ENCODE peak calls at places on chromosomes 16 and 17, in nine cellular contexts. Z is trophoblast cell; A is neural progenitor cell; E is cardiac muscle cell; B is heart left ventricle; K is uterus; M is ascending aorta; C is upper lobe of left lung; S is CD4-positive, CD25-positive, alpha-beta regulatory T cell. J is an unnamed sample.

GRCh38 chr16:85385463-85386331 is 227.4 kb upstream of the GSE1 start:
- DNase-seq in Z (no peak), A (no peak), E (no peak), B (peak), K (peak), M (no peak), C (peak), S (no peak), J (no peak)

GRCh38 chr17:38751144-38751802 is 1.3 kb upstream of the PSMB3 start:
- DNase-seq in Z (no peak), A (peak), E (peak), B (no peak), K (no peak), M (no peak), C (no peak), S (no peak), J (no peak)

GRCh38 chr16:30053376-30054015 is 12.1 kb upstream of the ALDOA start:
- DNase-seq in Z (peak), A (no peak), E (peak), B (no peak), K (no peak), M (no peak), C (no peak), S (no peak), J (no peak)

GRCh38 chr17:68592667-68593330 is 8.4 kb downstream of the FAM20A start:
- DNase-seq in Z (no peak), A (no peak), E (no peak), B (no peak), K (peak), M (no peak), C (no peak), S (no peak), J (no peak)

GRCh38 chr16:85570735-85571562 is 42.2 kb upstream of the GSE1 start:
- DNase-seq in Z (no peak), A (no peak), E (no peak), B (no peak), K (no peak), M (no peak), C (peak), S (no peak), J (peak)

GRCh38 chr16:49345829-49346228 is 27.8 kb upstream of the C16orf78 start:
- DNase-seq in Z (no peak), A (peak), E (peak), B (no peak), K (no peak), M (no peak), C (no peak), S (no peak), J (no peak)

GRCh38 chr17:40448639-40449261 is 5.5 kb downstream of the IGFBP4 start:
- DNase-seq in Z (no peak), A (no peak), E (no peak), B (no peak), K (no peak), M (no peak), C (no peak), S (no peak), J (no peak)

GRCh38 chr17:38454528-38454927 is 26.3 kb downstream of the ARHGAP23 start:
- DNase-seq in Z (peak), A (no peak), E (peak), B (peak), K (peak), M (peak), C (no peak), S (no peak), J (no peak)

GRCh38 chr17:72111374-72111773 is 9.4 kb upstream of the SOX9 start:
- DNase-seq in Z (no peak), A (peak), E (no peak), B (no peak), K (no peak), M (no peak), C (no peak), S (no peak), J (no peak)

GRCh38 chr16:84823926-84824325 is 4.1 kb downstream of the CRISPLD2 start:
- DNase-seq in Z (no peak), A (no peak), E (no peak), B (no peak), K (no peak), M (no peak), C (no peak), S (no peak), J (no peak)

GRCh38 chr17:46851029-46851741 is at the start of gene WNT9B:
- DNase-seq in Z (no peak), A (peak), E (no peak), B (no peak), K (no peak), M (no peak), C (peak), S (no peak), J (no peak)
- H3K4me3 ChIP-seq in Z (peak), A (peak), E (peak), B (peak), K (peak), M (peak), C (peak), S (no peak), J (peak)

GRCh38 chr17:14308636-14308964 is 7.7 kb downstream of the HS3ST3B1 start:
- DNase-seq in Z (no peak), A (no peak), E (peak), B (no peak), K (no peak), M (no peak), C (no peak), S (no peak), J (no peak)
- H3K27ac ChIP-seq in Z (no peak), A (no peak), E (no peak), B (no peak), K (no peak), M (no peak), C (peak), S (peak), J (peak)

GRCh38 chr17:41914358-41914766 is 4.4 kb downstream of the ACLY start:
- DNase-seq in Z (no peak), A (peak), E (peak), B (no peak), K (no peak), M (no peak), C (no peak), S (no peak), J (no peak)

GRCh38 chr17:41915566-41915965 is 3.2 kb downstream of the ACLY start:
- DNase-seq in Z (peak), A (no peak), E (no peak), B (no peak), K (no peak), M (no peak), C (no peak), S (no peak), J (no peak)

GRCh38 chr17:41913798-41914197 is 5.0 kb downstream of the ACLY start:
- DNase-seq in Z (no peak), A (no peak), E (no peak), B (no peak), K (no peak), M (no peak), C (no peak), S (no peak), J (no peak)

GRCh38 chr17:41912925-41913324 is 5.8 kb downstream of the ACLY start:
- DNase-seq in Z (no peak), A (no peak), E (no peak), B (no peak), K (no peak), M (no peak), C (no peak), S (no peak), J (no peak)

GRCh38 chr17:41915020-41915419 is 3.7 kb downstream of the ACLY start:
- DNase-seq in Z (no peak), A (no peak), E (no peak), B (no peak), K (no peak), M (no peak), C (no peak), S (no peak), J (no peak)
- H3K4me3 ChIP-seq in Z (no peak), A (peak), E (no peak), B (no peak), K (no peak), M (no peak), C (no peak), S (no peak), J (no peak)

GRCh38 chr17:795276-795675 is 13.1 kb downstream of the MRM3 start:
- DNase-seq in Z (no peak), A (no peak), E (no peak), B (peak), K (no peak), M (no peak), C (peak), S (no peak), J (no peak)
- H3K27ac ChIP-seq in Z (no peak), A (no peak), E (no peak), B (peak), K (peak), M (peak), C (peak), S (no peak), J (no peak)

GRCh38 chr16:27399969-27400368 is 2.0 kb upstream of the IL21R start:
- DNase-seq in Z (no peak), A (no peak), E (no peak), B (no peak), K (no peak), M (no peak), C (no peak), S (no peak), J (no peak)

GRCh38 chr16:27402569-27402963 is 592 bp downstream of the IL21R start:
- DNase-seq in Z (no peak), A (no peak), E (no peak), B (no peak), K (no peak), M (no peak), C (no peak), S (no peak), J (no peak)

GRCh38 chr16:27401768-27402568 is at the start of gene IL21R:
- DNase-seq in Z (no peak), A (peak), E (peak), B (peak), K (peak), M (peak), C (peak), S (peak), J (peak)

GRCh38 chr16:27398894-27399853 is 2.8 kb upstream of the IL21R start:
- DNase-seq in Z (no peak), A (no peak), E (no peak), B (no peak), K (no peak), M (no peak), C (no peak), S (no peak), J (no peak)

GRCh38 chr16:27400751-27401620 is 988 bp upstream of the IL21R start:
- DNase-seq in Z (no peak), A (no peak), E (peak), B (no peak), K (no peak), M (no peak), C (no peak), S (no peak), J (no peak)
- H3K4me3 ChIP-seq in Z (no peak), A (no peak), E (no peak), B (no peak), K (no peak), M (no peak), C (no peak), S (no peak), J (no peak)

GRCh38 chr17:44610331-44610730 is 45.9 kb upstream of the MEIOC start:
- DNase-seq in Z (no peak), A (no peak), E (no peak), B (no peak), K (no peak), M (no peak), C (no peak), S (no peak), J (no peak)

GRCh38 chr17:44610871-44611270 is 45.4 kb upstream of the MEIOC start:
- DNase-seq in Z (no peak), A (no peak), E (peak), B (no peak), K (no peak), M (no peak), C (no peak), S (no peak), J (no peak)

GRCh38 chr17:44606658-44607057 is 49.4 kb downstream of the FZD2 start:
- DNase-seq in Z (no peak), A (no peak), E (no peak), B (no peak), K (no peak), M (no peak), C (no peak), S (no peak), J (no peak)

GRCh38 chr17:44607836-44608690 is 48.2 kb upstream of the MEIOC start:
- DNase-seq in Z (no peak), A (peak), E (peak), B (no peak), K (no peak), M (no peak), C (peak), S (no peak), J (no peak)

GRCh38 chr17:44608732-44609435 is 47.4 kb upstream of the MEIOC start:
- DNase-seq in Z (no peak), A (no peak), E (no peak), B (no peak), K (no peak), M (no peak), C (no peak), S (no peak), J (no peak)
- H3K27ac ChIP-seq in Z (peak), A (peak), E (peak), B (no peak), K (no peak), M (peak), C (no peak), S (no peak), J (no peak)

GRCh38 chr17:2595736-2596135 is 2.3 kb downstream of the PAFAH1B1 start:
- DNase-seq in Z (no peak), A (no peak), E (peak), B (no peak), K (no peak), M (no peak), C (no peak), S (no peak), J (no peak)
- H3K4me3 ChIP-seq in Z (no peak), A (peak), E (peak), B (peak), K (peak), M (peak), C (peak), S (peak), J (peak)

J was measured in effector memory CD4-positive, alpha-beta T cell.